ENCODE peak calls at places on chromosomes 12 and 14, in seven cellular contexts. One of them, this sample, is unnamed.

GRCh38 chr14:65330416-65330815 is 82.1 kb upstream of the FUT8 start:
- DNase-seq in effector memory CD4-positive, alpha-beta T cell: no peak
- DNase-seq in heart left ventricle: no peak
- DNase-seq in H1: no peak
- DNase-seq in prostate gland: no peak
- DNase-seq in left ventricle myocardium inferior: no peak
- DNase-seq in uterus: no peak
- DNase-seq in this sample: no peak

GRCh38 chr12:131402781-131403396 is 308.0 kb upstream of the SFSWAP start:
- DNase-seq in left ventricle myocardium inferior: no peak
- DNase-seq in effector memory CD4-positive, alpha-beta T cell: no peak
- DNase-seq in heart left ventricle: no peak
- DNase-seq in H1: no peak
- DNase-seq in uterus: no peak
- DNase-seq in prostate gland: no peak
- DNase-seq in this sample: no peak

GRCh38 chr12:120496353-120497340 is 734 bp downstream of the DYNLL1 start:
- DNase-seq in heart left ventricle: peak; percentile 83
- DNase-seq in uterus: peak; percentile 70
- DNase-seq in left ventricle myocardium inferior: peak; percentile 70
- DNase-seq in effector memory CD4-positive, alpha-beta T cell: peak; percentile 49
- DNase-seq in prostate gland: peak; percentile 51
- DNase-seq in H1: peak; percentile 55
- DNase-seq in this sample: peak; percentile 88

GRCh38 chr14:58641509-58641908 is 3.7 kb downstream of the DACT1 start:
- DNase-seq in prostate gland: no peak
- DNase-seq in effector memory CD4-positive, alpha-beta T cell: no peak
- DNase-seq in uterus: no peak
- DNase-seq in H1: no peak
- DNase-seq in left ventricle myocardium inferior: no peak
- DNase-seq in heart left ventricle: no peak
- DNase-seq in this sample: no peak

GRCh38 chr14:64845878-64846277 is 33.8 kb downstream of the SPTB start:
- DNase-seq in effector memory CD4-positive, alpha-beta T cell: no peak
- DNase-seq in left ventricle myocardium inferior: no peak
- DNase-seq in prostate gland: no peak
- DNase-seq in H1: no peak
- DNase-seq in uterus: no peak
- DNase-seq in heart left ventricle: no peak
- DNase-seq in this sample: no peak

GRCh38 chr12:129589503-129589902 is 314.3 kb downstream of the TMEM132D start:
- DNase-seq in H1: no peak
- DNase-seq in prostate gland: no peak
- DNase-seq in left ventricle myocardium inferior: no peak
- DNase-seq in effector memory CD4-positive, alpha-beta T cell: no peak
- DNase-seq in heart left ventricle: no peak
- DNase-seq in uterus: no peak
- DNase-seq in this sample: no peak

GRCh38 chr14:97444248-97444647 is 647.1 kb downstream of the VRK1 start:
- DNase-seq in effector memory CD4-positive, alpha-beta T cell: no peak
- DNase-seq in H1: no peak
- DNase-seq in left ventricle myocardium inferior: no peak
- DNase-seq in heart left ventricle: no peak
- DNase-seq in prostate gland: no peak
- DNase-seq in uterus: no peak
- DNase-seq in this sample: no peak

GRCh38 chr12:67925077-67925476 is 64.2 kb upstream of the IFNG-AS1 start:
- DNase-seq in uterus: no peak
- DNase-seq in heart left ventricle: no peak
- DNase-seq in left ventricle myocardium inferior: no peak
- DNase-seq in effector memory CD4-positive, alpha-beta T cell: no peak
- DNase-seq in H1: no peak
- DNase-seq in prostate gland: no peak
- DNase-seq in this sample: no peak

GRCh38 chr14:96351986-96352385 is 11.2 kb downstream of the ATG2B start:
- DNase-seq in uterus: no peak
- DNase-seq in prostate gland: no peak
- DNase-seq in H1: no peak
- DNase-seq in left ventricle myocardium inferior: no peak
- DNase-seq in heart left ventricle: no peak
- DNase-seq in effector memory CD4-positive, alpha-beta T cell: no peak
- DNase-seq in this sample: no peak

GRCh38 chr12:82438356-82438755 is 80.0 kb downstream of the METTL25 start:
- DNase-seq in uterus: no peak
- DNase-seq in effector memory CD4-positive, alpha-beta T cell: no peak
- DNase-seq in heart left ventricle: no peak
- DNase-seq in left ventricle myocardium inferior: no peak
- DNase-seq in prostate gland: no peak
- DNase-seq in H1: no peak
- DNase-seq in this sample: no peak

GRCh38 chr14:22928237-22929103 is 706 bp downstream of the PRMT5 start:
- DNase-seq in prostate gland: no peak
- DNase-seq in left ventricle myocardium inferior: no peak
- DNase-seq in effector memory CD4-positive, alpha-beta T cell: no peak
- DNase-seq in heart left ventricle: no peak
- DNase-seq in uterus: no peak
- DNase-seq in H1: no peak
- DNase-seq in this sample: no peak

GRCh38 chr12:107057071-107057834 is 36.1 kb downstream of the CRY1 start:
- DNase-seq in heart left ventricle: no peak
- DNase-seq in left ventricle myocardium inferior: no peak
- DNase-seq in uterus: no peak
- DNase-seq in effector memory CD4-positive, alpha-beta T cell: no peak
- DNase-seq in H1: no peak
- DNase-seq in prostate gland: no peak
- DNase-seq in this sample: no peak

GRCh38 chr14:88551936-88552565 is 2.8 kb downstream of the PTPN21 start:
- DNase-seq in left ventricle myocardium inferior: no peak
- DNase-seq in heart left ventricle: no peak
- DNase-seq in effector memory CD4-positive, alpha-beta T cell: no peak
- DNase-seq in prostate gland: peak; percentile 24
- DNase-seq in H1: peak; percentile 52
- DNase-seq in uterus: no peak
- DNase-seq in this sample: no peak

GRCh38 chr12:121800694-121801600 is 2.9 kb upstream of the SETD1B start:
- DNase-seq in H1: no peak
- DNase-seq in effector memory CD4-positive, alpha-beta T cell: peak; percentile 65
- DNase-seq in uterus: peak; percentile 76
- DNase-seq in heart left ventricle: peak; percentile 90
- DNase-seq in left ventricle myocardium inferior: peak; percentile 85
- DNase-seq in prostate gland: peak; percentile 75
- DNase-seq in this sample: peak; percentile 89

GRCh38 chr12:46351861-46352595 is 20.5 kb downstream of the SLC38A2 start:
- DNase-seq in heart left ventricle: no peak
- DNase-seq in effector memory CD4-positive, alpha-beta T cell: no peak
- DNase-seq in uterus: no peak
- DNase-seq in left ventricle myocardium inferior: no peak
- DNase-seq in H1: no peak
- DNase-seq in prostate gland: no peak
- DNase-seq in this sample: no peak

GRCh38 chr14:72476657-72477499 is 417.0 kb downstream of the DPF3 start:
- DNase-seq in H1: no peak
- DNase-seq in left ventricle myocardium inferior: peak; percentile 45
- DNase-seq in prostate gland: no peak
- DNase-seq in heart left ventricle: peak; percentile 57
- DNase-seq in uterus: no peak
- DNase-seq in effector memory CD4-positive, alpha-beta T cell: peak; percentile 12
- DNase-seq in this sample: no peak

GRCh38 chr12:124578854-124579253 is 11.4 kb upstream of the NCOR2 start:
- DNase-seq in uterus: no peak
- DNase-seq in left ventricle myocardium inferior: no peak
- DNase-seq in effector memory CD4-positive, alpha-beta T cell: no peak
- DNase-seq in prostate gland: no peak
- DNase-seq in H1: no peak
- DNase-seq in heart left ventricle: no peak
- DNase-seq in this sample: no peak

GRCh38 chr12:12018454-12018853 is 52.3 kb upstream of the BCL2L14 start:
- DNase-seq in prostate gland: peak; percentile 41
- DNase-seq in effector memory CD4-positive, alpha-beta T cell: no peak
- DNase-seq in left ventricle myocardium inferior: no peak
- DNase-seq in heart left ventricle: no peak
- DNase-seq in H1: no peak
- DNase-seq in uterus: no peak
- DNase-seq in this sample: no peak

GRCh38 chr14:55352201-55352600 is 59.4 kb downstream of the ATG14 start:
- DNase-seq in uterus: no peak
- DNase-seq in effector memory CD4-positive, alpha-beta T cell: no peak
- DNase-seq in heart left ventricle: no peak
- DNase-seq in prostate gland: no peak
- DNase-seq in H1: peak; percentile 22
- DNase-seq in left ventricle myocardium inferior: no peak
- DNase-seq in this sample: no peak

GRCh38 chr14:54654600-54654999 is 87.7 kb downstream of the SAMD4A start:
- DNase-seq in H1: no peak
- DNase-seq in prostate gland: no peak
- DNase-seq in heart left ventricle: no peak
- DNase-seq in left ventricle myocardium inferior: no peak
- DNase-seq in uterus: no peak
- DNase-seq in effector memory CD4-positive, alpha-beta T cell: no peak
- DNase-seq in this sample: no peak

GRCh38 chr12:23399402-23399933 is 550.0 kb downstream of the SOX5 start:
- DNase-seq in heart left ventricle: no peak
- DNase-seq in left ventricle myocardium inferior: no peak
- DNase-seq in effector memory CD4-positive, alpha-beta T cell: no peak
- DNase-seq in uterus: no peak
- DNase-seq in H1: no peak
- DNase-seq in prostate gland: no peak
- DNase-seq in this sample: no peak

GRCh38 chr14:73776194-73776537 is 62.0 kb upstream of the PNMA1 start:
- DNase-seq in prostate gland: no peak
- DNase-seq in heart left ventricle: no peak
- DNase-seq in H1: no peak
- DNase-seq in effector memory CD4-positive, alpha-beta T cell: no peak
- DNase-seq in left ventricle myocardium inferior: no peak
- DNase-seq in uterus: no peak
- DNase-seq in this sample: no peak

GRCh38 chr14:73774244-73774575 is 60.0 kb upstream of the PNMA1 start:
- DNase-seq in effector memory CD4-positive, alpha-beta T cell: no peak
- DNase-seq in left ventricle myocardium inferior: no peak
- DNase-seq in H1: no peak
- DNase-seq in uterus: no peak
- DNase-seq in heart left ventricle: no peak
- DNase-seq in prostate gland: no peak
- DNase-seq in this sample: peak; percentile 20

GRCh38 chr14:73775339-73776193 is 61.4 kb upstream of the PNMA1 start:
- DNase-seq in left ventricle myocardium inferior: no peak
- DNase-seq in effector memory CD4-positive, alpha-beta T cell: no peak
- DNase-seq in prostate gland: no peak
- DNase-seq in heart left ventricle: no peak
- DNase-seq in uterus: no peak
- DNase-seq in H1: no peak
- DNase-seq in this sample: peak; percentile 70

GRCh38 chr14:73773441-73774243 is 59.5 kb upstream of the PNMA1 start:
- DNase-seq in left ventricle myocardium inferior: no peak
- DNase-seq in heart left ventricle: no peak
- DNase-seq in uterus: no peak
- DNase-seq in H1: no peak
- DNase-seq in prostate gland: no peak
- DNase-seq in effector memory CD4-positive, alpha-beta T cell: no peak
- DNase-seq in this sample: no peak

GRCh38 chr14:73774671-73775070 is 60.5 kb upstream of the PNMA1 start:
- DNase-seq in heart left ventricle: no peak
- DNase-seq in uterus: no peak
- DNase-seq in prostate gland: no peak
- DNase-seq in left ventricle myocardium inferior: no peak
- DNase-seq in H1: no peak
- DNase-seq in effector memory CD4-positive, alpha-beta T cell: no peak
- DNase-seq in this sample: no peak
- H3K4me1 ChIP-seq in heart left ventricle: peaks cover 91% of the 10 kb centered on the region
- H3K4me1 ChIP-seq in uterus: peaks cover 16% of the 10 kb centered on the region
- H3K4me1 ChIP-seq in prostate gland: peaks cover 11% of the 10 kb centered on the region
- H3K4me1 ChIP-seq in left ventricle myocardium inferior: peaks cover 93% of the 10 kb centered on the region
- H3K4me1 ChIP-seq in H1: peaks cover 5% of the 10 kb centered on the region
- H3K4me1 ChIP-seq in effector memory CD4-positive, alpha-beta T cell: peaks cover 39% of the 10 kb centered on the region
- H3K4me1 ChIP-seq in this sample: no peaks in the 10 kb centered on the region

DNA sequence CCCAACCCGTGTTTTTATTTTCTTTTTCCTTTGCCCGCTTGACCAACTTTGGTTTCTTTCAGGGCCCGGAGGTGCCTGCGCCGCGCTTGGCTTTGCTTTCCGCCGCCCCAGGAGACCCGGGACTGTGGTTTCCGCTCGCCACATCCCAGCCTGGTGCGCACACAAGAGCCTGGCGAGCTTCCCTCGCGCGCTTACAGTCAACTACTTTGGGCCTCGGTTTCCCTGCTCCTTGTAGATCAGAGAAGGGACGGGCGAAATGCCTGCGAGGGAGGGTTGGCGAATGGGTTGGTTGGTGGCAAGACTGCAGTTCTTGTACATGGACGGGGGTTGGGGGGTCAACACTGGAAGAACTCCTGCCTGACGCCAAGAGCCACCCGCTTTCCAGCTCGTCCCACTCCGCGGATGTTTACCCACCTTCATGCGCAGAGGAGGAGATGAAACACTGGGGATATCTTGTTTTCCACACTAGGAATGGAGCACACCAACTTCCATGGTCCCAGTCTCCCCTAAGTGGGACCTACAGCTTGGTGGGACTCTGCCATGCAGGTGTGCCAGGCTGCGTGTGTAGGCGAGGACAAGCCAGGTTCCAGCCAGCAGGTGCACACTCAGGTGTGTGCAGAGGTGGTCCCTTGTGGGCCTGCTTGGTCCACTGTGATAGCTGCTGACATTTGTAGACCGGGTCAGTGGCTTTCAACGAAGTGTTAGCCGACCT is 16.6 kb upstream of the TBX3 start:
- DNase-seq in H1: no peak
- DNase-seq in left ventricle myocardium inferior: no peak
- DNase-seq in prostate gland: no peak
- DNase-seq in heart left ventricle: no peak
- DNase-seq in effector memory CD4-positive, alpha-beta T cell: no peak
- DNase-seq in uterus: no peak
- DNase-seq in this sample: no peak
- H3K27me3 ChIP-seq in H1: peaks cover 90% of the 10 kb centered on the region
- H3K27me3 ChIP-seq in left ventricle myocardium inferior: peaks cover 97% of the 10 kb centered on the region
- H3K27me3 ChIP-seq in prostate gland: no peaks in the 10 kb centered on the region
- H3K27me3 ChIP-seq in heart left ventricle: peaks cover 77% of the 10 kb centered on the region
- H3K27me3 ChIP-seq in effector memory CD4-positive, alpha-beta T cell: peaks cover 29% of the 10 kb centered on the region
- H3K27me3 ChIP-seq in uterus: peaks cover 21% of the 10 kb centered on the region
- H3K27me3 ChIP-seq in this sample: no peaks in the 10 kb centered on the region

DNA sequence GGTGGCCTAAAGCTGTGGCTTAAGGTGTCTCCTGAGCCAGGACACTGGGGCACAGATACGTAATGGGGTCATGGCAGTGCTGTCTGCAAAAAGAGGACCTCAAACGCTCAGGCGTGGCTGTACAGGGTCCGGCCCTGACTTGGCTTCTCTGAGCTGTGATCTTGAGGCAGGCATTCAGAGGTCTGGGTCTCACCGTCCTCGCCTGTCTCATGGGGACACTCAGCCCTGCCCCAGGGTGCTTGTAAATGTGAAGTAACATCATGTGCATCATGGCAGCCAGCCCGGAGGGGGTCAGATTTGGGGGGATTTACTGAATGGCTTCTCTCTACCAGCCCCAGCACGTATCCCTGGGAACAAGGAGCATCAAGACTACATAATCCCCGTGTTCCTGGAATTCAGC is 28.8 kb downstream of the DIO3 start:
- DNase-seq in uterus: no peak
- DNase-seq in effector memory CD4-positive, alpha-beta T cell: no peak
- DNase-seq in prostate gland: no peak
- DNase-seq in H1: no peak
- DNase-seq in left ventricle myocardium inferior: no peak
- DNase-seq in heart left ventricle: no peak
- DNase-seq in this sample: no peak
- H3K4me1 ChIP-seq in uterus: no peaks in the 10 kb centered on the region
- H3K4me1 ChIP-seq in effector memory CD4-positive, alpha-beta T cell: no peaks in the 10 kb centered on the region
- H3K4me1 ChIP-seq in prostate gland: no peaks in the 10 kb centered on the region
- H3K4me1 ChIP-seq in H1: no peaks in the 10 kb centered on the region
- H3K4me1 ChIP-seq in left ventricle myocardium inferior: no peaks in the 10 kb centered on the region
- H3K4me1 ChIP-seq in heart left ventricle: no peaks in the 10 kb centered on the region
- H3K4me1 ChIP-seq in this sample: no peaks in the 10 kb centered on the region

GRCh38 chr12:53750812-53751335 is 905 bp downstream of the CISTR start:
- DNase-seq in uterus: no peak
- DNase-seq in heart left ventricle: peak; percentile 52
- DNase-seq in left ventricle myocardium inferior: peak; percentile 32
- DNase-seq in effector memory CD4-positive, alpha-beta T cell: no peak
- DNase-seq in prostate gland: no peak
- DNase-seq in H1: peak; percentile 67
- DNase-seq in this sample: no peak
- H3K27me3 ChIP-seq in uterus: no peaks in the 10 kb centered on the region
- H3K27me3 ChIP-seq in heart left ventricle: peaks cover 41% of the 10 kb centered on the region
- H3K27me3 ChIP-seq in left ventricle myocardium inferior: peaks cover 57% of the 10 kb centered on the region
- H3K27me3 ChIP-seq in effector memory CD4-positive, alpha-beta T cell: peaks cover 13% of the 10 kb centered on the region
- H3K27me3 ChIP-seq in prostate gland: peaks cover 2% of the 10 kb centered on the region
- H3K27me3 ChIP-seq in H1: peaks cover 82% of the 10 kb centered on the region
- H3K27me3 ChIP-seq in this sample: no peaks in the 10 kb centered on the region

This sample was measured in aorta.